ENCODE peak calls at places on chromosomes 3 and 15, in six cellular contexts. F is A549, M is H1, X is HCT116, C is K562, J is SK-N-SH. H is an unnamed sample.

GRCh38 chr15:40409366-40409765 is 3.8 kb downstream of the IVD start:
- DNase-seq in J (no peak), C (no peak), F (no peak), X (no peak), M (no peak), H (no peak)

GRCh38 chr3:123064506-123064905 is 2.3 kb upstream of the PDIA5 start:
- DNase-seq in C (no peak), M (no peak), J (no peak), X (no peak), F (no peak), H (no peak)

GRCh38 chr3:78857494-78858111 is 910.2 kb downstream of the ROBO1 start:
- DNase-seq in X (no peak), C (no peak), J (no peak), M (no peak), F (peak; percentile 53), H (no peak)

GRCh38 chr3:127597020-127597771 is 1.0 kb upstream of the MCM2 start:
- DNase-seq in M (no peak), X (no peak), F (no peak), C (no peak), J (no peak), H (no peak)

GRCh38 chr3:196968233-196969000 is at the start of gene PIGZ:
- DNase-seq in X (no peak), M (no peak), C (peak; percentile 84), J (peak; percentile 86), F (no peak), H (no peak)

GRCh38 chr3:64575211-64575844 is 112.5 kb downstream of the ADAMTS9 start:
- DNase-seq in C (peak; percentile 11), F (peak; percentile 25), M (no peak), X (peak; percentile 13), J (peak; percentile 34), H (peak; percentile 18)

GRCh38 chr15:53982281-53982680 is 4.0 kb downstream of the UNC13C start:
- DNase-seq in C (no peak), J (no peak), M (no peak), F (no peak), X (no peak), H (no peak)

GRCh38 chr3:37955918-37956317 is 34.7 kb upstream of the VILL start:
- DNase-seq in F (no peak), C (no peak), X (no peak), J (no peak), M (no peak), H (no peak)

GRCh38 chr3:185225523-185225922 is 28.3 kb downstream of the EHHADH start:
- DNase-seq in J (no peak), M (no peak), X (no peak), F (no peak), C (no peak), H (peak; percentile 77)

GRCh38 chr3:101170047-101170771 is 150.2 kb downstream of the IMPG2 start:
- DNase-seq in X (no peak), C (no peak), M (no peak), J (no peak), F (no peak), H (peak; percentile 41)

GRCh38 chr3:66138336-66139234 is 82.2 kb upstream of the SLC25A26 start:
- DNase-seq in J (peak; percentile 72), C (peak; percentile 6), F (peak; percentile 63), M (peak; percentile 34), X (peak; percentile 68), H (peak; percentile 68)

GRCh38 chr3:118641608-118642007 is 393.0 kb downstream of the IGSF11 start:
- DNase-seq in J (peak; percentile 75), X (no peak), C (no peak), F (peak; percentile 1), M (peak; percentile 13), H (no peak)

GRCh38 chr3:8301977-8302589 is 199.5 kb upstream of the LMCD1 start:
- DNase-seq in M (no peak), F (peak; percentile 61), X (peak; percentile 35), C (peak; percentile 25), J (peak; percentile 35), H (peak; percentile 59)

GRCh38 chr15:70378126-70379031 is 280.7 kb upstream of the TLE3 start:
- DNase-seq in X (no peak), M (no peak), C (no peak), J (no peak), F (no peak), H (no peak)

GRCh38 chr15:69679623-69680228 is 227.1 kb downstream of the RPLP1 start:
- DNase-seq in F (no peak), C (no peak), M (no peak), X (no peak), J (no peak), H (no peak)

GRCh38 chr15:71811752-71812735 is 1.7 kb downstream of the NR2E3 start:
- DNase-seq in F (no peak), X (no peak), C (no peak), M (no peak), J (peak; percentile 20), H (no peak)

GRCh38 chr3:55090746-55091145 is 162.9 kb upstream of the LRTM1 start:
- DNase-seq in M (no peak), C (no peak), F (no peak), X (no peak), J (no peak), H (no peak)

GRCh38 chr3:123064914-123065313 is 1.9 kb upstream of the PDIA5 start:
- DNase-seq in M (no peak), C (no peak), J (no peak), X (no peak), F (no peak), H (no peak)

GRCh38 chr3:62968128-62968527 is 92.9 kb upstream of the CADPS start:
- DNase-seq in F (no peak), J (no peak), C (no peak), X (no peak), M (no peak), H (no peak)

GRCh38 chr3:13657660-13658435 is 108.9 kb downstream of the FBLN2 start:
- DNase-seq in M (no peak), J (peak; percentile 92), F (peak; percentile 45), X (peak; percentile 26), C (peak; percentile 86), H (peak; percentile 22)

GRCh38 chr15:45794304-45794703 is 159.5 kb downstream of the SQOR start:
- DNase-seq in X (no peak), J (no peak), M (no peak), C (no peak), F (no peak), H (no peak)

GRCh38 chr15:45795487-45796069 is 160.7 kb downstream of the SQOR start:
- DNase-seq in X (peak; percentile 47), F (peak; percentile 40), M (peak; percentile 25), C (no peak), J (peak; percentile 35), H (peak; percentile 24)

GRCh38 chr15:45794768-45795486 is 160.1 kb downstream of the SQOR start:
- DNase-seq in F (no peak), C (no peak), X (no peak), M (no peak), J (no peak), H (no peak)

GRCh38 chr15:45785897-45786296 is 151.1 kb downstream of the SQOR start:
- DNase-seq in J (no peak), M (no peak), X (no peak), C (no peak), F (no peak), H (no peak)

GRCh38 chr15:45790325-45790943 is 155.6 kb downstream of the SQOR start:
- DNase-seq in M (no peak), J (peak; percentile 62), C (peak; percentile 9), F (peak; percentile 10), X (peak; percentile 6), H (peak; percentile 7)
- TF ChIP-seq RAD21 in M (peak; percentile 66), J (peak; percentile 71), C (no peak), F (peak; percentile 39), X (peak; percentile 31), H (no peak)

GRCh38 chr3:169764164-169764452 is 752 bp downstream of the TERC start:
- DNase-seq in J (no peak), C (no peak), F (no peak), M (no peak), X (no peak), H (peak; percentile 29)
- TF ChIP-seq RAD21 in J (no peak), C (no peak), F (no peak), M (no peak), X (no peak), H (no peak)

DNA sequence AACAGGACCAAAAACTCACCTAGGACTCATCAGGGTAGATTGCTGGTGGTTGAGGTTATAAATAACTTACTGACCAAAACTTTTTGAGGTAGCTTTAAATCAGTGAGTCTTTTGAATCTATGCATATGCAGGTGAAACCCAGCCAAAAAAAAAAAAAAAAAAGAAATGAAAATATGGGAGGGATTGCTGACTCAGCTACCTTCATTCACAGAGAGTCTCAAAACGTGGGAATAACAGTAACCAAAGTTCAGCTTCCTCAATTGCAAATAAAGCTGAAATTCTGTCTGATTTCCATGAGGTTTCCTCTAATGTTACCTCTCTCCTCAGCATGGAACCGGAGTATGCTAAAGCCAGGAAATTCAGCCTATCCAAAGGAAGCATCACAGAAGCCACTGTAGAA is 95.2 kb upstream of the SEMA6D start:
- DNase-seq in J (no peak), F (no peak), M (no peak), X (no peak), C (no peak), H (no peak)
- TF ChIP-seq RAD21 in J (no peak), F (no peak), M (no peak), X (no peak), C (no peak), H (no peak)

GRCh38 chr3:168073842-168074311 is 21.8 kb downstream of the GOLIM4 start:
- DNase-seq in C (no peak), X (no peak), M (no peak), J (no peak), F (no peak), H (no peak)
- TF ChIP-seq RAD21 in C (no peak), X (no peak), M (no peak), J (no peak), F (no peak), H (no peak)

GRCh38 chr3:58994746-58995330 is 55.0 kb downstream of the CFAP20DC start:
- DNase-seq in F (peak; percentile 67), J (peak; percentile 52), M (peak; percentile 5), X (peak; percentile 60), C (peak; percentile 17), H (peak; percentile 79)
- TF ChIP-seq RAD21 in F (peak; percentile 77), J (peak; percentile 89), M (peak; percentile 89), X (peak; percentile 86), C (peak; percentile 65), H (peak; percentile 82)

DNA sequence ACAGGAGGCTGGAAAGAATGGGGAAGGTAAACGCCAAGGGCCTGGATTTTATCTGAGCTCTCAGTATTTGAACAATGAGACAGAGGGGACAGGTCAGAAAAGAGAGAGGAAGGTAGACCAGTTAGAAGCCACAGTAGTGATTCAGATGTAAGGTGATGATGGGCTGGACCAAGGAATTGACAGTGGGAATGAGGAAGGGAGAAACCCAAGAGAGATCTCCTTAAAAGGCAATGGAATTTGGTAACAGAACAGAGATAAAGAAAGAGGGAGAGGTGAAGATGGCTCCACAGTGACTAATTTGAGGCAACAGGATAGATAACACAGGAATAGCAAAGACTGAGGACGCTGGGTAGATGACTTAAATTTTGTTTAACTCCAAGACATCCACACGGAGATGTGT is 11.4 kb upstream of the HEG1 start:
- DNase-seq in F (no peak), C (no peak), J (no peak), X (no peak), M (no peak), H (peak; percentile 45)
- TF ChIP-seq RAD21 in F (no peak), C (no peak), J (no peak), X (no peak), M (no peak), H (no peak)

GRCh38 chr3:129352045-129352444 is 73.4 kb downstream of the HMCES start:
- DNase-seq in M (no peak), C (peak; percentile 33), X (no peak), F (no peak), J (no peak), H (no peak)
- TF ChIP-seq RAD21 in M (peak; percentile 33), C (no peak), X (no peak), F (no peak), J (no peak), H (no peak)